ENCODE peak calls at places on chromosome 5, in six cellular contexts. S is HCT116, I is D721Med, D is epithelial cell of esophagus, L is Calu3, J is neural crest cell. V is an unnamed sample.

GRCh38 chr5:565782-566445 is 41.7 kb upstream of the SLC9A3 start:
- DNase-seq in S (no peak), I (no peak), D (peak), L (no peak), J (no peak), V (peak)

GRCh38 chr5:56375011-56375410 is 141.9 kb upstream of the ANKRD55 start:
- DNase-seq in S (no peak), I (no peak), D (no peak), L (no peak), J (no peak), V (no peak)

GRCh38 chr5:73234156-73234555 is 61.2 kb downstream of the TMEM174 start:
- DNase-seq in S (no peak), I (no peak), D (no peak), L (no peak), J (no peak), V (no peak)

GRCh38 chr5:135349441-135349840 is 49.6 kb downstream of the MACROH2A1 start:
- DNase-seq in S (no peak), I (no peak), D (no peak), L (no peak), J (no peak), V (no peak)

GRCh38 chr5:143629871-143630658 is 181.9 kb upstream of the HMHB1 start:
- DNase-seq in S (no peak), I (no peak), D (peak), L (peak), J (no peak), V (peak)

GRCh38 chr5:159156839-159157238 is 52.5 kb downstream of the RNF145 start:
- DNase-seq in S (peak), I (peak), D (peak), L (peak), J (peak), V (peak)

GRCh38 chr5:176817864-176818377 is 7.6 kb downstream of the UNC5A start:
- DNase-seq in S (no peak), I (peak), D (peak), L (peak), J (peak), V (peak)

GRCh38 chr5:104265531-104266130 is 703.0 kb upstream of the NUDT12 start:
- DNase-seq in S (no peak), I (no peak), D (no peak), L (no peak), J (no peak), V (no peak)

GRCh38 chr5:156534086-156534485 is 207.1 kb downstream of the SGCD start:
- DNase-seq in S (no peak), I (no peak), D (no peak), L (no peak), J (no peak), V (no peak)

GRCh38 chr5:151085517-151086031 is 4.7 kb upstream of the TNIP1 start:
- DNase-seq in S (no peak), I (no peak), D (peak), L (peak), J (no peak), V (peak)

GRCh38 chr5:102545175-102545574 is 46.4 kb upstream of the SLCO6A1 start:
- DNase-seq in S (peak), I (no peak), D (peak), L (peak), J (no peak), V (peak)

GRCh38 chr5:141695627-141696180 is 13.7 kb upstream of the ARAP3 start:
- DNase-seq in S (no peak), I (no peak), D (peak), L (peak), J (no peak), V (peak)

GRCh38 chr5:17315710-17316221 is 98.3 kb downstream of the BASP1 start:
- DNase-seq in S (no peak), I (no peak), D (peak), L (no peak), J (no peak), V (peak)

GRCh38 chr5:56176155-56176798 is 56.9 kb downstream of the ANKRD55 start:
- DNase-seq in S (no peak), I (no peak), D (no peak), L (no peak), J (no peak), V (peak)

GRCh38 chr5:160547061-160547460 is 125.4 kb downstream of the PTTG1 start:
- DNase-seq in S (no peak), I (no peak), D (peak), L (no peak), J (no peak), V (no peak)
- TF ChIP-seq CTCF in S (no peak), I (no peak), D (no peak), L (no peak), J (no peak), V (no peak)

DNA sequence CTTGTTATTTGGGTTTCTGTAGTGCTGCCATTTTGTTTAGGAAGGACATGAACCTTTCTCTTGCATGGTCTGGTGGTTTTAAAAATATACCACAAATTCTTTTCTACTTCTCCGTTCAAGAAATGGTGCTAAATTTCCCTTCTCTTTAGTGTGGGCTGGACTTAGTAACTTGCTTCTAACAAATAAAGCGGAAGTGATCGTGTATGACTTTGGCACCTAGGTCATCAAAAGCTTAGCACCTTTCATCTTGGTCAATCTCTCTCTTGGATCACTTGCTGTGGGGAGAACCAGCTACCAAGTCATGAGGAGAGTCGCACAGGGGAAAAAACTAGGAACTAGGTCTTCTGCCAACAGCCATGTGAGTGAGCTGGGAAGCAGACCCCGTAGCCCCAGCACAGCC is 87.8 kb upstream of the CKMT2 start:
- DNase-seq in S (no peak), I (no peak), D (no peak), L (no peak), J (no peak), V (no peak)
- TF ChIP-seq CTCF in S (no peak), I (no peak), D (no peak), L (no peak), J (no peak), V (no peak)

DNA sequence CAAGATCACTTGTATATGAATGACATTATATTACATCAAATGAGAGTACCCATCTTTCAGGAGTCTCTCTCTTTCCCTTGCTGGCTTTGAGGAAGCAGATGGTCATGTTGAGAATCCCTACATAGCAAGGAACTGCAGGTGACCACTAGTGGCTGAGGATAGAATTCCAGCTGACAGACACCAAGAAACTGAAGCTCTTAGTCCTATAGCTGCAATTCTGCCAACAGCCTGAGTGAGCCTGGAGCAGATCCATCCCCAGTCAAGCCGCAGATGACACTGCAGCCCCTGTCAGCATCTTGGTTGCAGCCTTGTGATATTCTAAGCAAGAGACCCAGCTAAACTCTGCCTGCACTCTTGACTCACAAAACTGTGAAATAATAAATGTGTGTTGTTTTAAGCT is 531.5 kb downstream of the CSNK1G3 start:
- DNase-seq in S (peak), I (no peak), D (peak), L (peak), J (no peak), V (no peak)
- TF ChIP-seq CTCF in S (peak), I (no peak), D (peak), L (no peak), J (peak), V (peak)

GRCh38 chr5:109374625-109375024 is 35.1 kb downstream of the PJA2 start:
- DNase-seq in S (no peak), I (no peak), D (no peak), L (no peak), J (no peak), V (peak)
- TF ChIP-seq CTCF in S (no peak), I (no peak), D (no peak), L (no peak), J (no peak), V (no peak)

GRCh38 chr5:86008704-86009103 is 609.0 kb upstream of the COX7C start:
- DNase-seq in S (no peak), I (no peak), D (no peak), L (peak), J (no peak), V (no peak)
- TF ChIP-seq CTCF in S (no peak), I (no peak), D (no peak), L (no peak), J (no peak), V (no peak)

GRCh38 chr5:171749365-171749764 is 36.3 kb upstream of the SMIM23 start:
- DNase-seq in S (no peak), I (no peak), D (no peak), L (no peak), J (no peak), V (no peak)

GRCh38 chr5:171748720-171749119 is 36.9 kb upstream of the SMIM23 start:
- DNase-seq in S (no peak), I (no peak), D (no peak), L (no peak), J (no peak), V (no peak)

GRCh38 chr5:171747061-171747859 is 38.4 kb upstream of the SMIM23 start:
- DNase-seq in S (no peak), I (no peak), D (no peak), L (no peak), J (no peak), V (no peak)

GRCh38 chr5:171745602-171746001 is 40.0 kb upstream of the SMIM23 start:
- DNase-seq in S (no peak), I (no peak), D (no peak), L (no peak), J (no peak), V (no peak)

DNA sequence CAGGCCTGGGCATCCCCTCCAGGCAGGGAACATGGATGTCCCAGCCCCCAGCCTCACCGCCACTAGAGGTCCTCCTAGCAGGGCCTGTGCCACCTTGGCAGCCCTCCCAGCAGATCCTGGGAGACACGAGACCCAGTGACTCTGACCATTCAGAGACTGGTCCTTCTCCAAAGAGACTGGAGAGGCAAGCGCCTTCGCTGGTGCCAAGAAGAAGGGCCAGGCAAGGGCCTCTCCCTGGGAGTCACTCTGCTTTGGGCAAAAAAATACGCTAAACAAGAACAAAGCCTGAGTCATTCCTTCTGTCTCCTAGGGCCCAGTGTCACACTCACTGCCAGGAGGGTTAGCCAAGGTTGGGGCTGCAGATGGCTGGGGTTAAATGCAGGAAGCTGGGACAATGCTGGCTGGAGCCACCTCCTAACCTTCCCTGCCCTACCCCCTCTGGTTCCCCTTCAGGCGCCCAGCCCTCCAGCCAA is 35.3 kb upstream of the SMIM23 start:
- DNase-seq in S (peak), I (no peak), D (peak), L (peak), J (no peak), V (peak)
- TF ChIP-seq CTCF in S (peak), I (peak), D (no peak), L (no peak), J (no peak), V (no peak)

GRCh38 chr5:6780802-6781391 is 67.7 kb downstream of the TENT4A start:
- DNase-seq in S (peak), I (no peak), D (no peak), L (no peak), J (no peak), V (no peak)
- TF ChIP-seq CTCF in S (peak), I (peak), D (peak), L (peak), J (peak), V (peak)